ENCODE peak calls at places on chromosomes 3 and 15, in six cellular contexts. K is left kidney; E is NCI-H748 treated with DMSO at 0.1 percent for 48 hours; D is activated CD4-positive, alpha-beta memory T cell treated with anti-CD3 and anti-CD28 coated beads for 36 hours; S is Daoy; V is substantia nigra. O is an unnamed sample.

GRCh38 chr3:120791958-120792357 is 49.4 kb downstream of the GTF2E1 start:
- DNase-seq in S (peak), K (no peak), D (no peak), E (no peak), V (no peak), O (no peak)

GRCh38 chr3:50473768-50474167 is 29.7 kb downstream of the CACNA2D2 start:
- DNase-seq in D (no peak), S (no peak), E (no peak), V (no peak), K (no peak), O (peak)

GRCh38 chr3:117486709-117487394 is 777.3 kb downstream of the TUSC7 start:
- DNase-seq in D (no peak), E (peak), S (no peak), V (no peak), K (no peak), O (peak)

GRCh38 chr3:57060089-57060829 is at the start of gene SPATA12:
- DNase-seq in D (peak), K (peak), V (peak), E (no peak), S (peak), O (peak)

GRCh38 chr3:45261333-45262110 is 35.4 kb upstream of the TMEM158 start:
- DNase-seq in V (no peak), S (no peak), K (no peak), D (no peak), E (no peak), O (no peak)

GRCh38 chr15:43517354-43518072 is at the start of gene MAP1A:
- DNase-seq in E (no peak), K (peak), D (no peak), S (no peak), V (peak), O (peak)

GRCh38 chr3:197154-197855 is 742 bp downstream of the CHL1 start:
- DNase-seq in D (no peak), K (peak), V (no peak), E (no peak), S (no peak), O (no peak)

GRCh38 chr3:187519428-187519890 is 150.7 kb downstream of the SST start:
- DNase-seq in D (no peak), V (no peak), S (peak), E (no peak), K (no peak), O (no peak)

GRCh38 chr3:130992344-130992743 is 34.3 kb downstream of the ASTE1 start:
- DNase-seq in D (no peak), V (no peak), E (no peak), K (peak), S (no peak), O (no peak)

GRCh38 chr3:100335137-100335833 is 728 bp downstream of the NIT2 start:
- DNase-seq in D (peak), E (no peak), S (peak), V (no peak), K (peak), O (peak)

GRCh38 chr3:46669191-46669999 is 24.1 kb downstream of the ALS2CL start:
- DNase-seq in K (no peak), S (no peak), E (no peak), D (peak), V (no peak), O (no peak)

GRCh38 chr3:127103116-127103515 is 89.8 kb upstream of the PRR23E start:
- DNase-seq in V (no peak), S (no peak), E (no peak), D (no peak), K (no peak), O (no peak)

GRCh38 chr3:100463002-100463401 is 29.4 kb upstream of the TMEM45A start:
- DNase-seq in D (peak), K (peak), V (no peak), E (peak), S (peak), O (peak)

GRCh38 chr3:62201438-62202035 is 171.8 kb downstream of the FEZF2 start:
- DNase-seq in E (peak), D (no peak), K (peak), S (peak), V (no peak), O (peak)

O was measured in globus pallidus.